ENCODE peak calls at places on chromosomes 16 and 17, in ten cellular contexts. U is CD8-positive, alpha-beta T cell; O is AG04450; P is A549; E is sigmoid colon; F is PC-9; I is stomach; N is GM23338; A is foreskin fibroblast; T is left ventricle myocardium inferior. Z is an unnamed sample.

GRCh38 chr16:22786691-22787090 is 27.3 kb upstream of the HS3ST2 start:
- DNase-seq in O (no peak), I (no peak), T (no peak), U (no peak), F (no peak), N (no peak), E (no peak), P (no peak), A (no peak), Z (no peak)

GRCh38 chr16:86410076-86410475 is 100.3 kb upstream of the FOXF1 start:
- DNase-seq in F (no peak), O (no peak), U (no peak), T (no peak), E (no peak), A (no peak), P (no peak), I (no peak), N (no peak), Z (no peak)

GRCh38 chr17:3221850-3222249 is 14.4 kb downstream of the OR1A1 start:
- DNase-seq in O (no peak), E (no peak), A (no peak), F (no peak), P (no peak), T (no peak), N (no peak), I (no peak), U (no peak), Z (no peak)

GRCh38 chr16:89144681-89145080 is 26.9 kb upstream of the CDH15 start:
- DNase-seq in F (no peak), A (no peak), N (no peak), O (no peak), I (no peak), E (no peak), U (no peak), P (no peak), T (no peak), Z (no peak)

GRCh38 chr16:49622421-49623402 is 233.2 kb downstream of the ZNF423 start:
- DNase-seq in T (no peak), U (no peak), P (no peak), F (no peak), O (no peak), E (no peak), I (no peak), A (no peak), N (no peak), Z (no peak)

GRCh38 chr17:37225458-37225857 is 150.3 kb upstream of the C17orf78 start:
- DNase-seq in A (no peak), P (no peak), F (no peak), U (no peak), T (no peak), O (no peak), I (no peak), E (no peak), N (peak; percentile 33), Z (no peak)

GRCh38 chr16:74999683-75000480 is 1.1 kb downstream of the ZNRF1 start:
- DNase-seq in F (no peak), E (peak; percentile 80), N (peak; percentile 80), O (no peak), U (peak; percentile 63), A (no peak), P (no peak), T (peak; percentile 28), I (peak; percentile 65), Z (no peak)

GRCh38 chr17:57488856-57489255 is 232.5 kb downstream of the MSI2 start:
- DNase-seq in U (no peak), I (no peak), T (peak; percentile 31), F (peak; percentile 5), P (no peak), A (no peak), E (no peak), O (no peak), N (no peak), Z (no peak)

GRCh38 chr17:83081561-83082201 is 2.3 kb downstream of the METRNL start:
- DNase-seq in P (no peak), U (peak; percentile 53), E (peak; percentile 87), O (no peak), T (no peak), F (no peak), A (no peak), I (peak; percentile 49), N (no peak), Z (no peak)

GRCh38 chr16:54897930-54898329 is 32.7 kb upstream of the IRX5 start:
- DNase-seq in P (no peak), O (no peak), F (no peak), N (no peak), I (no peak), T (no peak), E (no peak), U (no peak), A (no peak), Z (no peak)

GRCh38 chr17:82083009-82083408 is 15.0 kb downstream of the FASN start:
- DNase-seq in A (no peak), T (no peak), O (no peak), U (no peak), F (no peak), P (no peak), N (no peak), I (no peak), E (no peak), Z (no peak)

GRCh38 chr16:3022697-3023414 is 886 bp downstream of the HCFC1R1 start:
- DNase-seq in F (no peak), T (no peak), P (no peak), A (peak; percentile 41), U (no peak), O (no peak), E (no peak), I (no peak), N (no peak), Z (peak; percentile 54)

DNA sequence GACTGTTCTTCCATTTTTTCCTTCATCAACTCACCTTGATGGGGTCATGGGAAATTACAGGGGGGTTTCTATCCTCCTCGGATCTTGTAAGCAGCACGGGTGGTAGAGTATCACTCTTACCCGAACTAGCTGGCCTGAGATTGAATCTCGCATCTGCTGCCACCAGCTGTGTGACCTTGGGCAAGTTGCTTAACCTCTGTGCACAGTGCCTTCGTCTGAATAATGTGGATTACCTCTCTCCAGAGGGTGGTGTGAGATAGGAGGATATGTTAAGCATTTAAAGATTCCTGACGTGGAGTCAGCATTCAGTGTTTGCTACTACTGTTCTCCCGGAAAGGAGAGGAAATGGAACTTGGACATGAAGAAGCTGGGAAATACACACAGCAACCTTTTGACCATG is 24.4 kb downstream of the LASP1 start:
- DNase-seq in P (no peak), O (no peak), I (no peak), A (no peak), E (no peak), N (no peak), U (no peak), F (no peak), T (no peak), Z (no peak)
- H3K4me3 ChIP-seq in P (no peak overlapping the region), O (no peak overlapping the region), I (no peak overlapping the region), A (no peak overlapping the region), E (no peak overlapping the region), N (no peak overlapping the region), U (no peak overlapping the region), F (no peak overlapping the region), T (no peak overlapping the region), Z (no peak overlapping the region)

GRCh38 chr16:14015461-14015860 is 55.7 kb upstream of the MRTFB start:
- DNase-seq in I (no peak), A (no peak), F (no peak), U (no peak), T (no peak), N (no peak), E (no peak), O (no peak), P (no peak), Z (no peak)

GRCh38 chr16:14020141-14020540 is 51.0 kb upstream of the MRTFB start:
- DNase-seq in F (no peak), N (no peak), E (no peak), T (no peak), I (no peak), O (no peak), U (no peak), A (no peak), P (no peak), Z (no peak)

GRCh38 chr16:14015017-14015416 is 56.1 kb upstream of the MRTFB start:
- DNase-seq in T (no peak), P (no peak), A (no peak), U (no peak), N (no peak), F (no peak), O (no peak), E (no peak), I (no peak), Z (peak; percentile 38)

GRCh38 chr16:14015948-14016347 is 55.2 kb upstream of the MRTFB start:
- DNase-seq in U (no peak), P (peak; percentile 49), E (peak; percentile 73), I (no peak), T (no peak), O (peak; percentile 80), N (no peak), A (peak; percentile 84), F (peak; percentile 84), Z (peak; percentile 89)

DNA sequence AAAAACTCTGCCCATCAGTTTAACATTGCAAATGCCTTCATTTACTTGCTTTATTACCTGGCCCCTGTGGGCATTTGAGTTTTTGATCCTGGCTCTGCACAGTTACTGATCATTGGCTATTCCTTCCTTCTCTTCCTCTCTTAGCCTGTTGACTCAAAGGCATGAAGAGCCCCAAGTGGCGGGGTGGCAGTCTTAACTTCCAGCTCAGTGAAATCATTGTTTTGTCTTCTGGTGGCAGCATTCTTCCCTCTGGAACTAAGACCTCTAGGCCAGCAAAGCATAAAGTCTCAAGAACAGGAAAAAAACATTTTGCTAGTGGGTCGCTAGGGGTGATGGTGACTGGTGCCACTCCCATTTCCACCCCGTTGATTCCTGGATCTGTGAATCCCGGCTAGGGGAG is 52.3 kb upstream of the MRTFB start:
- DNase-seq in A (no peak), N (peak; percentile 52), E (no peak), O (no peak), I (no peak), T (no peak), U (no peak), P (no peak), F (no peak), Z (no peak)
- TF ChIP-seq CTCF in A (no peak), N (peak; percentile 26), E (no peak), O (no peak), I (no peak), T (peak; percentile 12), U (no peak), P (no peak), F (no peak), Z (no peak)

GRCh38 chr17:78495634-78496033 is 81.6 kb downstream of the DNAH17 start:
- DNase-seq in U (no peak), N (no peak), E (no peak), T (no peak), O (no peak), F (no peak), I (no peak), A (no peak), P (no peak), Z (no peak)
- H3K4me3 ChIP-seq in U (no peak overlapping the region), N (no peak overlapping the region), E (no peak overlapping the region), T (no peak overlapping the region), O (no peak overlapping the region), F (no peak overlapping the region), I (no peak overlapping the region), A (no peak overlapping the region), P (no peak overlapping the region), Z (no peak overlapping the region)

DNA sequence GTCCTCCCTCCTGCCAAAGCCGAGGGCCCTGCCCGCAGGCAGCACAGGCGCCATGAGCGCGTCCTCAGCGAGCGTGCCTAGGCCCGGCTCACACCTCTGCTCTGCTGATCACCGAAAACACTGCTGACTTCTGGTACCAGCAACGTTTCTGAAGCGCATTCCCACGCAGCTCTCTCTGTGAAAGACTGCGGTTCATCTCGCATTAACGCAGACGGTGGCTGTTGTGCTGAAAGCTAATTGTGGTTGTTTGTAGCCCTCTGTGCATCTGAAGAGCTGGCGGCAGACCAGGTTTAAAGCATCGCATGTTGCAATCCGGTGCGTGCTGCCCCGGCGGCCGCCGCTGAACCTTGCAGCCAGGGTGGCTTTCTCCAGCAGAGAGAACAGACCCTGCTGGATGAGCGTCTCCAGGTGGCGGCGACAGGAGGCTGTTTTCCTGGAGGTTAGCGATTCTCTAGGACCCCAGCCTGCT is 49.9 kb upstream of the CHMP6 start:
- DNase-seq in P (no peak), A (no peak), F (no peak), E (peak; percentile 84), N (no peak), T (no peak), U (no peak), I (no peak), O (no peak), Z (peak; percentile 67)
- TF ChIP-seq CTCF in P (no peak), A (no peak), F (no peak), E (no peak), N (no peak), T (no peak), U (no peak), I (no peak), O (no peak), Z (peak; percentile 27)

Z was measured in choroid plexus epithelial cell.